ENCODE peak calls at places on chromosomes 16 and 17, in nine cellular contexts. One of them, this sample, is unnamed.

GRCh38 chr17:45929344-45929743 is 35.0 kb downstream of the MAPT start:
- DNase-seq in CD8-positive, alpha-beta T cell: no peak
- DNase-seq in Calu3: no peak
- DNase-seq in heart right ventricle: no peak
- DNase-seq in T1000: no peak
- DNase-seq in stimulated activated CD8-positive, alpha-beta memory T cell treated with anti-CD3 and anti-CD28 coated beads, Interleukin-12 subunit alpha, Interleukin-12 subunit beta, amount 100 ng/mL, for 1 hour: no peak
- DNase-seq in HFF-Myc: no peak
- DNase-seq in ascending aorta: no peak
- DNase-seq in NCI-H187: no peak
- DNase-seq in this sample: no peak

GRCh38 chr16:46790599-46791270 is 40.2 kb downstream of the C16orf87 start:
- DNase-seq in CD8-positive, alpha-beta T cell: no peak
- DNase-seq in Calu3: no peak
- DNase-seq in heart right ventricle: no peak
- DNase-seq in T1000: no peak
- DNase-seq in stimulated activated CD8-positive, alpha-beta memory T cell treated with anti-CD3 and anti-CD28 coated beads, Interleukin-12 subunit alpha, Interleukin-12 subunit beta, amount 100 ng/mL, for 1 hour: no peak
- DNase-seq in HFF-Myc: no peak
- DNase-seq in ascending aorta: no peak
- DNase-seq in NCI-H187: no peak
- DNase-seq in this sample: no peak

GRCh38 chr17:40109471-40109824 is 9.1 kb upstream of the NR1D1 start:
- DNase-seq in CD8-positive, alpha-beta T cell: no peak
- DNase-seq in Calu3: no peak
- DNase-seq in heart right ventricle: no peak
- DNase-seq in T1000: no peak
- DNase-seq in stimulated activated CD8-positive, alpha-beta memory T cell treated with anti-CD3 and anti-CD28 coated beads, Interleukin-12 subunit alpha, Interleukin-12 subunit beta, amount 100 ng/mL, for 1 hour: no peak
- DNase-seq in HFF-Myc: no peak
- DNase-seq in ascending aorta: no peak
- DNase-seq in NCI-H187: no peak
- DNase-seq in this sample: no peak

GRCh38 chr16:28823291-28823718 is 506 bp downstream of the ATXN2L start:
- DNase-seq in CD8-positive, alpha-beta T cell: no peak
- DNase-seq in Calu3: no peak
- DNase-seq in heart right ventricle: no peak
- DNase-seq in T1000: no peak
- DNase-seq in stimulated activated CD8-positive, alpha-beta memory T cell treated with anti-CD3 and anti-CD28 coated beads, Interleukin-12 subunit alpha, Interleukin-12 subunit beta, amount 100 ng/mL, for 1 hour: no peak
- DNase-seq in HFF-Myc: no peak
- DNase-seq in ascending aorta: no peak
- DNase-seq in NCI-H187: no peak
- DNase-seq in this sample: no peak

GRCh38 chr16:66968847-66969246 is 7.8 kb downstream of the CES3 start:
- DNase-seq in CD8-positive, alpha-beta T cell: no peak
- DNase-seq in Calu3: no peak
- DNase-seq in heart right ventricle: no peak
- DNase-seq in T1000: no peak
- DNase-seq in stimulated activated CD8-positive, alpha-beta memory T cell treated with anti-CD3 and anti-CD28 coated beads, Interleukin-12 subunit alpha, Interleukin-12 subunit beta, amount 100 ng/mL, for 1 hour: no peak
- DNase-seq in HFF-Myc: no peak
- DNase-seq in ascending aorta: no peak
- DNase-seq in NCI-H187: no peak
- DNase-seq in this sample: no peak

GRCh38 chr16:30619207-30619606 is 9.0 kb upstream of the ZNF689 start:
- DNase-seq in CD8-positive, alpha-beta T cell: no peak
- DNase-seq in Calu3: no peak
- DNase-seq in heart right ventricle: no peak
- DNase-seq in T1000: no peak
- DNase-seq in stimulated activated CD8-positive, alpha-beta memory T cell treated with anti-CD3 and anti-CD28 coated beads, Interleukin-12 subunit alpha, Interleukin-12 subunit beta, amount 100 ng/mL, for 1 hour: no peak
- DNase-seq in HFF-Myc: no peak
- DNase-seq in ascending aorta: no peak
- DNase-seq in NCI-H187: no peak
- DNase-seq in this sample: no peak

GRCh38 chr16:17556276-17557052 is 85.7 kb upstream of the XYLT1 start:
- DNase-seq in CD8-positive, alpha-beta T cell: no peak
- DNase-seq in Calu3: no peak
- DNase-seq in heart right ventricle: no peak
- DNase-seq in T1000: no peak
- DNase-seq in stimulated activated CD8-positive, alpha-beta memory T cell treated with anti-CD3 and anti-CD28 coated beads, Interleukin-12 subunit alpha, Interleukin-12 subunit beta, amount 100 ng/mL, for 1 hour: no peak
- DNase-seq in HFF-Myc: no peak
- DNase-seq in ascending aorta: no peak
- DNase-seq in NCI-H187: no peak
- DNase-seq in this sample: no peak

GRCh38 chr17:42193216-42194132 is 820 bp downstream of the GHDC start:
- DNase-seq in CD8-positive, alpha-beta T cell: no peak
- DNase-seq in Calu3: no peak
- DNase-seq in heart right ventricle: no peak
- DNase-seq in T1000: no peak
- DNase-seq in stimulated activated CD8-positive, alpha-beta memory T cell treated with anti-CD3 and anti-CD28 coated beads, Interleukin-12 subunit alpha, Interleukin-12 subunit beta, amount 100 ng/mL, for 1 hour: no peak
- DNase-seq in HFF-Myc: no peak
- DNase-seq in ascending aorta: no peak
- DNase-seq in NCI-H187: no peak
- DNase-seq in this sample: no peak

GRCh38 chr17:11140028-11140427 is 101.0 kb upstream of the SHISA6 start:
- DNase-seq in CD8-positive, alpha-beta T cell: no peak
- DNase-seq in Calu3: no peak
- DNase-seq in heart right ventricle: peak; percentile 60
- DNase-seq in T1000: no peak
- DNase-seq in stimulated activated CD8-positive, alpha-beta memory T cell treated with anti-CD3 and anti-CD28 coated beads, Interleukin-12 subunit alpha, Interleukin-12 subunit beta, amount 100 ng/mL, for 1 hour: no peak
- DNase-seq in HFF-Myc: no peak
- DNase-seq in ascending aorta: no peak
- DNase-seq in NCI-H187: no peak
- DNase-seq in this sample: no peak

GRCh38 chr17:5365831-5366230 is 53.6 kb downstream of the NUP88 start:
- DNase-seq in CD8-positive, alpha-beta T cell: no peak
- DNase-seq in Calu3: no peak
- DNase-seq in heart right ventricle: no peak
- DNase-seq in T1000: no peak
- DNase-seq in stimulated activated CD8-positive, alpha-beta memory T cell treated with anti-CD3 and anti-CD28 coated beads, Interleukin-12 subunit alpha, Interleukin-12 subunit beta, amount 100 ng/mL, for 1 hour: no peak
- DNase-seq in HFF-Myc: no peak
- DNase-seq in ascending aorta: no peak
- DNase-seq in NCI-H187: no peak
- DNase-seq in this sample: no peak

GRCh38 chr16:83956336-83957289 is 3.6 kb downstream of the OSGIN1 start:
- DNase-seq in CD8-positive, alpha-beta T cell: peak; percentile 66
- DNase-seq in Calu3: peak; percentile 90
- DNase-seq in heart right ventricle: peak; percentile 78
- DNase-seq in T1000: peak; percentile 46
- DNase-seq in stimulated activated CD8-positive, alpha-beta memory T cell treated with anti-CD3 and anti-CD28 coated beads, Interleukin-12 subunit alpha, Interleukin-12 subunit beta, amount 100 ng/mL, for 1 hour: peak; percentile 36
- DNase-seq in HFF-Myc: peak; percentile 48
- DNase-seq in ascending aorta: peak; percentile 87
- DNase-seq in NCI-H187: peak; percentile 46
- DNase-seq in this sample: no peak

GRCh38 chr17:8707591-8708453 is 36.8 kb downstream of the CCDC42 start:
- DNase-seq in CD8-positive, alpha-beta T cell: no peak
- DNase-seq in Calu3: no peak
- DNase-seq in heart right ventricle: peak; percentile 29
- DNase-seq in T1000: no peak
- DNase-seq in stimulated activated CD8-positive, alpha-beta memory T cell treated with anti-CD3 and anti-CD28 coated beads, Interleukin-12 subunit alpha, Interleukin-12 subunit beta, amount 100 ng/mL, for 1 hour: no peak
- DNase-seq in HFF-Myc: peak; percentile 68
- DNase-seq in ascending aorta: peak; percentile 81
- DNase-seq in NCI-H187: no peak
- DNase-seq in this sample: no peak

GRCh38 chr16:58732545-58733247 is 1.4 kb downstream of the GOT2 start:
- DNase-seq in CD8-positive, alpha-beta T cell: no peak
- DNase-seq in Calu3: no peak
- DNase-seq in heart right ventricle: no peak
- DNase-seq in T1000: no peak
- DNase-seq in stimulated activated CD8-positive, alpha-beta memory T cell treated with anti-CD3 and anti-CD28 coated beads, Interleukin-12 subunit alpha, Interleukin-12 subunit beta, amount 100 ng/mL, for 1 hour: no peak
- DNase-seq in HFF-Myc: no peak
- DNase-seq in ascending aorta: no peak
- DNase-seq in NCI-H187: no peak
- DNase-seq in this sample: no peak

GRCh38 chr16:8712589-8713361 is 38.4 kb downstream of the ABAT start:
- DNase-seq in CD8-positive, alpha-beta T cell: no peak
- DNase-seq in Calu3: no peak
- DNase-seq in heart right ventricle: no peak
- DNase-seq in T1000: no peak
- DNase-seq in stimulated activated CD8-positive, alpha-beta memory T cell treated with anti-CD3 and anti-CD28 coated beads, Interleukin-12 subunit alpha, Interleukin-12 subunit beta, amount 100 ng/mL, for 1 hour: no peak
- DNase-seq in HFF-Myc: no peak
- DNase-seq in ascending aorta: no peak
- DNase-seq in NCI-H187: no peak
- DNase-seq in this sample: no peak

GRCh38 chr16:69107311-69107962 is 2.0 kb downstream of the HAS3 start:
- DNase-seq in CD8-positive, alpha-beta T cell: no peak
- DNase-seq in Calu3: peak; percentile 50
- DNase-seq in heart right ventricle: peak; percentile 32
- DNase-seq in T1000: no peak
- DNase-seq in stimulated activated CD8-positive, alpha-beta memory T cell treated with anti-CD3 and anti-CD28 coated beads, Interleukin-12 subunit alpha, Interleukin-12 subunit beta, amount 100 ng/mL, for 1 hour: no peak
- DNase-seq in HFF-Myc: no peak
- DNase-seq in ascending aorta: no peak
- DNase-seq in NCI-H187: no peak
- DNase-seq in this sample: no peak

GRCh38 chr17:61477204-61477834 is 25.1 kb downstream of the TBX4 start:
- DNase-seq in CD8-positive, alpha-beta T cell: no peak
- DNase-seq in Calu3: no peak
- DNase-seq in heart right ventricle: no peak
- DNase-seq in T1000: no peak
- DNase-seq in stimulated activated CD8-positive, alpha-beta memory T cell treated with anti-CD3 and anti-CD28 coated beads, Interleukin-12 subunit alpha, Interleukin-12 subunit beta, amount 100 ng/mL, for 1 hour: no peak
- DNase-seq in HFF-Myc: no peak
- DNase-seq in ascending aorta: no peak
- DNase-seq in NCI-H187: no peak
- DNase-seq in this sample: no peak

GRCh38 chr17:41959336-41960095 is 7.1 kb upstream of the CNP start:
- DNase-seq in CD8-positive, alpha-beta T cell: no peak
- DNase-seq in Calu3: peak; percentile 51
- DNase-seq in heart right ventricle: no peak
- DNase-seq in T1000: peak; percentile 9
- DNase-seq in stimulated activated CD8-positive, alpha-beta memory T cell treated with anti-CD3 and anti-CD28 coated beads, Interleukin-12 subunit alpha, Interleukin-12 subunit beta, amount 100 ng/mL, for 1 hour: no peak
- DNase-seq in HFF-Myc: peak; percentile 31
- DNase-seq in ascending aorta: no peak
- DNase-seq in NCI-H187: no peak
- DNase-seq in this sample: no peak

GRCh38 chr17:12549499-12549901 is 116.2 kb upstream of the MYOCD start:
- DNase-seq in CD8-positive, alpha-beta T cell: no peak
- DNase-seq in Calu3: no peak
- DNase-seq in heart right ventricle: no peak
- DNase-seq in T1000: peak; percentile 33
- DNase-seq in stimulated activated CD8-positive, alpha-beta memory T cell treated with anti-CD3 and anti-CD28 coated beads, Interleukin-12 subunit alpha, Interleukin-12 subunit beta, amount 100 ng/mL, for 1 hour: no peak
- DNase-seq in HFF-Myc: no peak
- DNase-seq in ascending aorta: peak; percentile 68
- DNase-seq in NCI-H187: no peak
- DNase-seq in this sample: peak; percentile 89

GRCh38 chr16:86872833-86873232 is 294.5 kb downstream of the FOXL1 start:
- DNase-seq in CD8-positive, alpha-beta T cell: no peak
- DNase-seq in Calu3: no peak
- DNase-seq in heart right ventricle: no peak
- DNase-seq in T1000: no peak
- DNase-seq in stimulated activated CD8-positive, alpha-beta memory T cell treated with anti-CD3 and anti-CD28 coated beads, Interleukin-12 subunit alpha, Interleukin-12 subunit beta, amount 100 ng/mL, for 1 hour: no peak
- DNase-seq in HFF-Myc: no peak
- DNase-seq in ascending aorta: no peak
- DNase-seq in NCI-H187: no peak
- DNase-seq in this sample: no peak

GRCh38 chr16:88202207-88202745 is 180.5 kb upstream of the ZNF469 start:
- DNase-seq in CD8-positive, alpha-beta T cell: no peak
- DNase-seq in Calu3: no peak
- DNase-seq in heart right ventricle: no peak
- DNase-seq in T1000: no peak
- DNase-seq in stimulated activated CD8-positive, alpha-beta memory T cell treated with anti-CD3 and anti-CD28 coated beads, Interleukin-12 subunit alpha, Interleukin-12 subunit beta, amount 100 ng/mL, for 1 hour: no peak
- DNase-seq in HFF-Myc: no peak
- DNase-seq in ascending aorta: no peak
- DNase-seq in NCI-H187: no peak
- DNase-seq in this sample: no peak

GRCh38 chr17:74860229-74860998 is 729 bp upstream of the GRIN2C start:
- DNase-seq in CD8-positive, alpha-beta T cell: no peak
- DNase-seq in Calu3: no peak
- DNase-seq in heart right ventricle: no peak
- DNase-seq in T1000: no peak
- DNase-seq in stimulated activated CD8-positive, alpha-beta memory T cell treated with anti-CD3 and anti-CD28 coated beads, Interleukin-12 subunit alpha, Interleukin-12 subunit beta, amount 100 ng/mL, for 1 hour: no peak
- DNase-seq in HFF-Myc: no peak
- DNase-seq in ascending aorta: no peak
- DNase-seq in NCI-H187: no peak
- DNase-seq in this sample: no peak

GRCh38 chr17:9370464-9370863 is 205.2 kb downstream of the STX8 start:
- DNase-seq in CD8-positive, alpha-beta T cell: no peak
- DNase-seq in Calu3: no peak
- DNase-seq in heart right ventricle: no peak
- DNase-seq in T1000: no peak
- DNase-seq in stimulated activated CD8-positive, alpha-beta memory T cell treated with anti-CD3 and anti-CD28 coated beads, Interleukin-12 subunit alpha, Interleukin-12 subunit beta, amount 100 ng/mL, for 1 hour: no peak
- DNase-seq in HFF-Myc: no peak
- DNase-seq in ascending aorta: no peak
- DNase-seq in NCI-H187: no peak
- DNase-seq in this sample: no peak

GRCh38 chr16:47780213-47780612 is 319.1 kb downstream of the PHKB start:
- DNase-seq in CD8-positive, alpha-beta T cell: no peak
- DNase-seq in Calu3: no peak
- DNase-seq in heart right ventricle: no peak
- DNase-seq in T1000: no peak
- DNase-seq in stimulated activated CD8-positive, alpha-beta memory T cell treated with anti-CD3 and anti-CD28 coated beads, Interleukin-12 subunit alpha, Interleukin-12 subunit beta, amount 100 ng/mL, for 1 hour: no peak
- DNase-seq in HFF-Myc: no peak
- DNase-seq in ascending aorta: no peak
- DNase-seq in NCI-H187: no peak
- DNase-seq in this sample: no peak

GRCh38 chr16:80347900-80348299 is 192.9 kb upstream of the DYNLRB2 start:
- DNase-seq in CD8-positive, alpha-beta T cell: no peak
- DNase-seq in Calu3: no peak
- DNase-seq in heart right ventricle: peak; percentile 32
- DNase-seq in T1000: no peak
- DNase-seq in stimulated activated CD8-positive, alpha-beta memory T cell treated with anti-CD3 and anti-CD28 coated beads, Interleukin-12 subunit alpha, Interleukin-12 subunit beta, amount 100 ng/mL, for 1 hour: no peak
- DNase-seq in HFF-Myc: no peak
- DNase-seq in ascending aorta: no peak
- DNase-seq in NCI-H187: no peak
- DNase-seq in this sample: no peak

GRCh38 chr17:596763-597644 is 117.6 kb downstream of the VPS53 start:
- DNase-seq in CD8-positive, alpha-beta T cell: no peak
- DNase-seq in Calu3: peak; percentile 13
- DNase-seq in heart right ventricle: no peak
- DNase-seq in T1000: peak; percentile 19
- DNase-seq in stimulated activated CD8-positive, alpha-beta memory T cell treated with anti-CD3 and anti-CD28 coated beads, Interleukin-12 subunit alpha, Interleukin-12 subunit beta, amount 100 ng/mL, for 1 hour: no peak
- DNase-seq in HFF-Myc: no peak
- DNase-seq in ascending aorta: no peak
- DNase-seq in NCI-H187: no peak
- DNase-seq in this sample: no peak

GRCh38 chr17:40936976-40937375 is 470 bp downstream of the KRT23 start:
- DNase-seq in CD8-positive, alpha-beta T cell: no peak
- DNase-seq in Calu3: peak; percentile 71
- DNase-seq in heart right ventricle: no peak
- DNase-seq in T1000: no peak
- DNase-seq in stimulated activated CD8-positive, alpha-beta memory T cell treated with anti-CD3 and anti-CD28 coated beads, Interleukin-12 subunit alpha, Interleukin-12 subunit beta, amount 100 ng/mL, for 1 hour: no peak
- DNase-seq in HFF-Myc: no peak
- DNase-seq in ascending aorta: no peak
- DNase-seq in NCI-H187: no peak
- DNase-seq in this sample: no peak

GRCh38 chr17:32100971-32101631 is 41.2 kb upstream of the RHOT1 start:
- DNase-seq in CD8-positive, alpha-beta T cell: no peak
- DNase-seq in Calu3: peak; percentile 24
- DNase-seq in heart right ventricle: no peak
- DNase-seq in T1000: no peak
- DNase-seq in stimulated activated CD8-positive, alpha-beta memory T cell treated with anti-CD3 and anti-CD28 coated beads, Interleukin-12 subunit alpha, Interleukin-12 subunit beta, amount 100 ng/mL, for 1 hour: no peak
- DNase-seq in HFF-Myc: no peak
- DNase-seq in ascending aorta: no peak
- DNase-seq in NCI-H187: no peak
- DNase-seq in this sample: no peak

GRCh38 chr17:78746263-78746948 is 35.7 kb downstream of the CYTH1 start:
- DNase-seq in CD8-positive, alpha-beta T cell: no peak
- DNase-seq in Calu3: no peak
- DNase-seq in heart right ventricle: no peak
- DNase-seq in T1000: no peak
- DNase-seq in stimulated activated CD8-positive, alpha-beta memory T cell treated with anti-CD3 and anti-CD28 coated beads, Interleukin-12 subunit alpha, Interleukin-12 subunit beta, amount 100 ng/mL, for 1 hour: no peak
- DNase-seq in HFF-Myc: no peak
- DNase-seq in ascending aorta: no peak
- DNase-seq in NCI-H187: no peak
- DNase-seq in this sample: no peak

GRCh38 chr16:78574571-78574970 is 475.1 kb downstream of the WWOX start:
- DNase-seq in CD8-positive, alpha-beta T cell: no peak
- DNase-seq in Calu3: no peak
- DNase-seq in heart right ventricle: no peak
- DNase-seq in T1000: no peak
- DNase-seq in stimulated activated CD8-positive, alpha-beta memory T cell treated with anti-CD3 and anti-CD28 coated beads, Interleukin-12 subunit alpha, Interleukin-12 subunit beta, amount 100 ng/mL, for 1 hour: no peak
- DNase-seq in HFF-Myc: no peak
- DNase-seq in ascending aorta: no peak
- DNase-seq in NCI-H187: no peak
- DNase-seq in this sample: no peak

GRCh38 chr17:67836205-67836987 is 11.1 kb downstream of the BPTF start:
- DNase-seq in CD8-positive, alpha-beta T cell: no peak
- DNase-seq in Calu3: no peak
- DNase-seq in heart right ventricle: no peak
- DNase-seq in T1000: no peak
- DNase-seq in stimulated activated CD8-positive, alpha-beta memory T cell treated with anti-CD3 and anti-CD28 coated beads, Interleukin-12 subunit alpha, Interleukin-12 subunit beta, amount 100 ng/mL, for 1 hour: no peak
- DNase-seq in HFF-Myc: no peak
- DNase-seq in ascending aorta: no peak
- DNase-seq in NCI-H187: no peak
- DNase-seq in this sample: no peak

GRCh38 chr17:31273511-31273910 is 23.5 kb downstream of the OMG start:
- DNase-seq in CD8-positive, alpha-beta T cell: no peak
- DNase-seq in Calu3: no peak
- DNase-seq in heart right ventricle: no peak
- DNase-seq in T1000: no peak
- DNase-seq in stimulated activated CD8-positive, alpha-beta memory T cell treated with anti-CD3 and anti-CD28 coated beads, Interleukin-12 subunit alpha, Interleukin-12 subunit beta, amount 100 ng/mL, for 1 hour: no peak
- DNase-seq in HFF-Myc: no peak
- DNase-seq in ascending aorta: no peak
- DNase-seq in NCI-H187: no peak
- DNase-seq in this sample: no peak

This sample was measured in retinal pigment epithelial cell.